ENCODE peak calls at places on chromosomes 5 and 9, in ten cellular contexts. P, B, Q, Y, S, O, N, D, K and J are unnamed samples.

GRCh38 chr9:15509931-15510788 is 610 bp downstream of the PSIP1 start:
- DNase-seq in P (peak), B (peak), Q (peak), Y (peak), S (peak), O (peak), N (peak), D (peak), K (no peak), J (peak)

GRCh38 chr5:150575745-150576448 is 64.6 kb upstream of the SYNPO start:
- DNase-seq in P (no peak), B (no peak), Q (no peak), Y (no peak), S (no peak), O (no peak), N (no peak), D (no peak), K (no peak), J (no peak)

GRCh38 chr9:130770679-130771442 is 64.2 kb upstream of the ABL1 start:
- DNase-seq in P (no peak), B (no peak), Q (no peak), Y (peak), S (peak), O (peak), N (no peak), D (no peak), K (no peak), J (peak)

GRCh38 chr9:81519816-81520215 is 169.5 kb downstream of the TLE1 start:
- DNase-seq in P (no peak), B (no peak), Q (no peak), Y (no peak), S (no peak), O (no peak), N (no peak), D (no peak), K (no peak), J (no peak)

GRCh38 chr5:78545406-78545805 is 103.2 kb downstream of the LHFPL2 start:
- DNase-seq in P (no peak), B (no peak), Q (no peak), Y (no peak), S (no peak), O (no peak), N (no peak), D (no peak), K (no peak), J (no peak)

GRCh38 chr5:32794086-32794485 is 83.0 kb downstream of the NPR3 start:
- DNase-seq in P (no peak), B (no peak), Q (no peak), Y (peak), S (peak), O (no peak), N (no peak), D (no peak), K (no peak), J (no peak)

GRCh38 chr5:73142035-73142434 is 21.7 kb downstream of the TMEM171 start:
- DNase-seq in P (no peak), B (no peak), Q (no peak), Y (no peak), S (no peak), O (no peak), N (no peak), D (no peak), K (no peak), J (no peak)

GRCh38 chr5:142982821-142983200 is 212.6 kb downstream of the ARHGAP26 start:
- DNase-seq in P (no peak), B (no peak), Q (no peak), Y (no peak), S (no peak), O (peak), N (no peak), D (no peak), K (no peak), J (no peak)

GRCh38 chr9:97307500-97308163 is at the start of gene CCDC180:
- DNase-seq in P (no peak), B (no peak), Q (no peak), Y (peak), S (peak), O (no peak), N (no peak), D (peak), K (no peak), J (no peak)

GRCh38 chr5:90944116-90944515 is 385.5 kb downstream of the ADGRV1 start:
- DNase-seq in P (no peak), B (no peak), Q (no peak), Y (no peak), S (no peak), O (no peak), N (no peak), D (no peak), K (no peak), J (no peak)

GRCh38 chr9:38732849-38733248 is 12.9 kb upstream of the FAM240B start:
- DNase-seq in P (no peak), B (no peak), Q (no peak), Y (no peak), S (no peak), O (no peak), N (no peak), D (no peak), K (no peak), J (no peak)

GRCh38 chr9:127195976-127196825 is 68.4 kb upstream of the GARNL3 start:
- DNase-seq in P (no peak), B (no peak), Q (no peak), Y (no peak), S (no peak), O (no peak), N (no peak), D (no peak), K (no peak), J (no peak)

GRCh38 chr5:133981714-133982113 is 13.3 kb upstream of the C5orf15 start:
- DNase-seq in P (no peak), B (no peak), Q (no peak), Y (no peak), S (no peak), O (no peak), N (no peak), D (no peak), K (no peak), J (no peak)

GRCh38 chr5:61805101-61805500 is 473.0 kb downstream of the ZSWIM6 start:
- DNase-seq in P (no peak), B (no peak), Q (no peak), Y (peak), S (peak), O (no peak), N (no peak), D (no peak), K (no peak), J (no peak)

GRCh38 chr5:116953251-116953934 is 378.8 kb upstream of the SEMA6A start:
- DNase-seq in P (no peak), B (no peak), Q (no peak), Y (no peak), S (peak), O (no peak), N (no peak), D (no peak), K (no peak), J (no peak)

GRCh38 chr5:149552761-149553160 is 1.5 kb upstream of the CSNK1A1 start:
- DNase-seq in P (no peak), B (no peak), Q (no peak), Y (no peak), S (no peak), O (no peak), N (no peak), D (no peak), K (no peak), J (no peak)

GRCh38 chr5:11139471-11139870 is 378.4 kb upstream of the DAP start:
- DNase-seq in P (no peak), B (no peak), Q (no peak), Y (no peak), S (no peak), O (no peak), N (no peak), D (no peak), K (no peak), J (no peak)

GRCh38 chr9:84754461-84754860 is 84.9 kb downstream of the NTRK2 start:
- DNase-seq in P (no peak), B (no peak), Q (no peak), Y (peak), S (no peak), O (no peak), N (no peak), D (no peak), K (no peak), J (no peak)

GRCh38 chr5:154157483-154158378 is 32.8 kb upstream of the GALNT10 start:
- DNase-seq in P (no peak), B (no peak), Q (no peak), Y (no peak), S (peak), O (no peak), N (no peak), D (no peak), K (no peak), J (no peak)